ENCODE peak calls at places on chromosome X, in eight cellular contexts. L is H9, S is aorta, K is A549, V is lower lobe of right lung, W is IMR-90, U is tibial nerve, J is psoas muscle. Y is an unnamed sample. For H3K4me1, the result is how much of the 10 kb centered on the place peaks cover.

GRCh38 chrX:137432609-137433008 is 133.3 kb upstream of the ZIC3 start:
- DNase-seq in U (no peak), V (no peak), S (no peak), W (no peak), K (no peak), L (peak), J (no peak), Y (peak)

GRCh38 chrX:41010188-41010846 is 74.9 kb upstream of the USP9X start:
- DNase-seq in K (peak), L (peak), V (peak), W (peak), J (peak), U (peak), S (peak), Y (no peak)

GRCh38 chrX:135973025-135973547 is 702 bp downstream of the MMGT1 start:
- DNase-seq in L (no peak), V (no peak), K (peak), U (no peak), J (no peak), W (peak), S (no peak), Y (no peak)

GRCh38 chrX:151713859-151714258 is 2.0 kb upstream of the FATE1 start:
- DNase-seq in L (peak), U (no peak), S (no peak), K (peak), W (no peak), J (no peak), V (no peak), Y (peak)

GRCh38 chrX:9355739-9356138 is 109.1 kb upstream of the TBL1X start:
- DNase-seq in L (no peak), J (no peak), W (no peak), V (no peak), K (no peak), S (no peak), U (no peak), Y (no peak)

GRCh38 chrX:69277961-69278795 is 112.9 kb upstream of the PJA1 start:
- DNase-seq in K (no peak), V (no peak), J (no peak), S (no peak), W (no peak), U (no peak), L (peak), Y (no peak)

GRCh38 chrX:17086317-17086716 is 139.9 kb downstream of the REPS2 start:
- DNase-seq in V (no peak), K (no peak), W (no peak), J (no peak), L (no peak), S (no peak), U (no peak), Y (no peak)

GRCh38 chrX:83469551-83469950 is 38.5 kb upstream of the POU3F4 start:
- DNase-seq in K (peak), V (no peak), S (no peak), U (no peak), L (peak), W (peak), J (no peak), Y (peak)

GRCh38 chrX:154044045-154044444 is 24.3 kb upstream of the IRAK1 start:
- DNase-seq in L (no peak), K (no peak), V (no peak), W (no peak), S (no peak), J (no peak), U (no peak), Y (no peak)
- H3K4me1 ChIP-seq in L (under half), K (half or more), V (half or more), W (under half), S (under half), J (half or more), U (under half), Y (under half)

GRCh38 chrX:154724999-154725756 is 25.7 kb downstream of the GAB3 start:
- DNase-seq in S (no peak), L (no peak), J (no peak), U (no peak), V (no peak), K (no peak), W (no peak), Y (no peak)

GRCh38 chrX:154730271-154730883 is 20.5 kb downstream of the GAB3 start:
- DNase-seq in S (no peak), V (peak), U (no peak), W (peak), L (no peak), K (no peak), J (peak), Y (no peak)

GRCh38 chrX:154728791-154729190 is 22.1 kb downstream of the GAB3 start:
- DNase-seq in S (no peak), J (no peak), V (no peak), K (no peak), U (no peak), L (no peak), W (no peak), Y (no peak)

GRCh38 chrX:154729439-154729838 is 21.4 kb downstream of the GAB3 start:
- DNase-seq in U (no peak), S (no peak), W (no peak), V (no peak), L (no peak), J (no peak), K (no peak), Y (no peak)

DNA sequence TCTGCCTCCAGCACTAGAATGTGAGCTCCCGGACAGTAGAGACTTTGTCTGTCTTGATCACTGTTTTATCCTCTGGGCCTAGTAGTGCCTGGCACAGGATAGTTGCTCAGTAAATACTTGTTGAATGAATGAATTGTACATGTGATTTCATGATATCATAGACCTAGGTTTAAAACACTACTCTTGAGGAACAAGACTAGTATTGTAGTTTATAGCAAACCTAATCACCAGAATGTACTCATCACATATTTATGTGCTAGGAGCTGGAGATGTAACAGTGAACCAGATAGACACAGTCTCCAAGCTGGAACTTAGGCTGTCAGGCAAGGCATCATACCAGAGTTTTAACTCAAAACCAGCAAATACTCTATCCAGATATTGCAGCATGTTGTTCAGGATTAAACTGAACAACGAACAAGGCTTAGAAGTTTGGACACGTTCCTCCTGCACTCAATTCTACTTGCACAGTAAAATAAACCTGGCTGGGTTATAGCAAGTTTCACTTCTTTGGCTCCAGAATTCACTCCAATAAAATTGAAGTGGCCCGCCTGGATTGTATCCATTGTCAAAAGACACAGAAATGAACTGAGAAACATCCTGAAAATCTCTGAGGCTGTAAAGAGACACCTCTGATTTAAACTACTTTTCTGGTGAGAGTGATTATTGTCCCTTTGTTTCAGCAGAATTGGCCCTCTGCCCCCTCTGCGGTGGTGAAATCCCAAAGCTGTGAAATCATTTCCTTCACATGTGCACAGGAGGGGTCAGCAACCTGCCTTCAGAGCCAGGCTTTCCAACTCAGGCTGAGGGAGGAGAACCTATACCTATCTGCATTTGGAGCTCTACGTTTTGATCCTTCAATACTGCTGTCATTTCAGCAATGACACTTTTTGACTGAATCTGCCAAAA is 23.2 kb downstream of the GAB3 start:
- DNase-seq in V (peak), W (peak), K (no peak), S (peak), U (peak), L (no peak), J (peak), Y (no peak)
- H3K4me1 ChIP-seq in V (half or more), W (under half), K (under half), S (under half), U (under half), L (under half), J (under half), Y (half or more)

DNA sequence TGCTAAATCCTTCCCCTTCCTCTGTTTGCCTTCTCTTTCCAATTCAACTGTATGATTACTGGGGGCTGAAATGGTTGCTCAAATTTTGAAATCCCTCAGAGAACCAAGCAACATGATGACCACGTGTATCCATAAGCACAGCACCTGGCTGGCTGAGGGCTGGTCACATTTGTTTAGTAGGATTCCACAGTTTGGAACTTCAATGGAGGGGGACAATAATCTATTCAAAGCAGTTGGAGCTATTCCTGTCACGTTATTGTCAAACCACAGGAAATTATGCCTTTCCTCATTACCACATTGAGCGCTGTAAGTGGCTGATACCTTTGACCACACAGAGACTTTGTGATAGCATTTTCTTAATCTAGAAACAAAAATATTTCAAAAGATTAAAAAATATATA is 7.0 kb downstream of the TMSB4X start:
- DNase-seq in J (no peak), U (no peak), L (no peak), W (no peak), K (no peak), S (no peak), V (no peak), Y (no peak)
- H3K4me1 ChIP-seq in J (under half), U (under half), L (under half), W (under half), K (under half), S (under half), V (under half), Y (under half)

DNA sequence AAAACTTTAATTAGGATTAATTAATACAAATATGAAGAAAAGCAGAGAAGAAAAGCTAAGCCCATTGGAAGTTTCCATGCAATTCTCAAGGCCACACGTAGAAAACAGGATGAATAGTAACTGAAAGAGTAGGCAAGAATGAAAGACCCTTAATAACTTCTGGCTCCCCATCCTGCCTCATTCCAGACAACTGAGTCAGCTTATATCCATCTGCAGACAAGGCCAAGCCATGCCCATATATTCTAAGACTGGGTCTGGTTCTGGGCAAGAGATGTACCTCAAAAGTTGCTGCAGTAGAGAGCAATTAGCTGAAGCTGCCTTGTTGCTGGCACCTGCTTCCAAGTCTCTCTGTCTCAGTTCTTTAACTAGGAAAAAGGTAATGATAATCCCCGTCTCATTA is 244.1 kb downstream of the GPC3 start:
- DNase-seq in K (no peak), S (no peak), L (no peak), U (no peak), V (no peak), J (no peak), W (peak), Y (no peak)
- H3K4me1 ChIP-seq in K (under half), S (under half), L (under half), U (under half), V (under half), J (under half), W (under half), Y (under half)

GRCh38 chrX:79975605-79976004 is 38.9 kb upstream of the TBX22 start:
- DNase-seq in J (no peak), K (no peak), U (no peak), L (no peak), V (no peak), W (no peak), S (no peak), Y (no peak)
- H3K4me1 ChIP-seq in J (under half), K (under half), U (under half), L (under half), V (under half), W (under half), S (under half), Y (under half)

GRCh38 chrX:43508694-43509093 is 147.4 kb upstream of the MAOA start:
- DNase-seq in W (no peak), L (no peak), V (no peak), S (no peak), J (no peak), U (no peak), K (no peak), Y (no peak)
- H3K4me1 ChIP-seq in W (under half), L (under half), V (under half), S (under half), J (under half), U (under half), K (under half), Y (under half)

Y was measured in Panc1.